ENCODE peak calls at places on chromosomes 5 and 9, in five cellular contexts. One of them, this sample, is unnamed.

GRCh38 chr5:165258188-165258855 is 1752.9 kb downstream of the MAT2B start:
- DNase-seq in Peyer's patch: no peak
- DNase-seq in astrocyte: no peak
- DNase-seq in cardiac fibroblast: no peak
- DNase-seq in coronary artery: no peak
- DNase-seq in this sample: no peak

GRCh38 chr5:32664523-32664922 is 46.6 kb upstream of the NPR3 start:
- DNase-seq in coronary artery: no peak
- DNase-seq in Peyer's patch: no peak
- DNase-seq in astrocyte: no peak
- DNase-seq in cardiac fibroblast: no peak
- DNase-seq in this sample: no peak

GRCh38 chr9:77816641-77817341 is 168.7 kb upstream of the GNA14 start:
- DNase-seq in coronary artery: no peak
- DNase-seq in astrocyte: no peak
- DNase-seq in cardiac fibroblast: peak; percentile 44
- DNase-seq in Peyer's patch: no peak
- DNase-seq in this sample: no peak

GRCh38 chr9:125982798-125983406 is 235.7 kb downstream of the PBX3 start:
- DNase-seq in astrocyte: no peak
- DNase-seq in cardiac fibroblast: no peak
- DNase-seq in coronary artery: peak; percentile 49
- DNase-seq in Peyer's patch: peak; percentile 35
- DNase-seq in this sample: no peak

GRCh38 chr5:177487144-177487543 is 10.3 kb downstream of the PDLIM7 start:
- DNase-seq in astrocyte: no peak
- DNase-seq in cardiac fibroblast: no peak
- DNase-seq in Peyer's patch: no peak
- DNase-seq in coronary artery: no peak
- DNase-seq in this sample: no peak

GRCh38 chr9:79684711-79685575 is 113.2 kb downstream of the TLE4 start:
- DNase-seq in astrocyte: peak; percentile 53
- DNase-seq in coronary artery: no peak
- DNase-seq in cardiac fibroblast: peak; percentile 46
- DNase-seq in Peyer's patch: no peak
- DNase-seq in this sample: peak; percentile 34

GRCh38 chr9:68546596-68547390 is 6.1 kb upstream of the TMEM252 start:
- DNase-seq in Peyer's patch: peak; percentile 53
- DNase-seq in coronary artery: no peak
- DNase-seq in astrocyte: no peak
- DNase-seq in cardiac fibroblast: no peak
- DNase-seq in this sample: no peak

GRCh38 chr9:21856301-21857094 is 54.1 kb downstream of the MTAP start:
- DNase-seq in cardiac fibroblast: peak; percentile 56
- DNase-seq in coronary artery: no peak
- DNase-seq in astrocyte: no peak
- DNase-seq in Peyer's patch: no peak
- DNase-seq in this sample: no peak

GRCh38 chr9:122325124-122325523 is 45.7 kb upstream of the PTGS1 start:
- DNase-seq in Peyer's patch: no peak
- DNase-seq in coronary artery: no peak
- DNase-seq in astrocyte: peak; percentile 42
- DNase-seq in cardiac fibroblast: peak; percentile 20
- DNase-seq in this sample: no peak

GRCh38 chr5:108560581-108560980 is 178.7 kb upstream of the FBXL17 start:
- DNase-seq in cardiac fibroblast: peak; percentile 66
- DNase-seq in astrocyte: peak; percentile 79
- DNase-seq in Peyer's patch: no peak
- DNase-seq in coronary artery: no peak
- DNase-seq in this sample: no peak

GRCh38 chr5:133423618-133424282 is 188.6 kb downstream of the FSTL4 start:
- DNase-seq in coronary artery: no peak
- DNase-seq in Peyer's patch: peak; percentile 82
- DNase-seq in cardiac fibroblast: peak; percentile 51
- DNase-seq in astrocyte: peak; percentile 18
- DNase-seq in this sample: peak; percentile 91

GRCh38 chr5:68443091-68443490 is 227.5 kb downstream of the PIK3R1 start:
- DNase-seq in coronary artery: no peak
- DNase-seq in Peyer's patch: no peak
- DNase-seq in cardiac fibroblast: no peak
- DNase-seq in astrocyte: no peak
- DNase-seq in this sample: no peak

GRCh38 chr5:116892993-116893392 is 318.4 kb upstream of the SEMA6A start:
- DNase-seq in coronary artery: no peak
- DNase-seq in cardiac fibroblast: no peak
- DNase-seq in astrocyte: no peak
- DNase-seq in Peyer's patch: no peak
- DNase-seq in this sample: no peak

GRCh38 chr9:73173526-73174411 is 22.1 kb downstream of the ANXA1 start:
- DNase-seq in Peyer's patch: no peak
- DNase-seq in astrocyte: no peak
- DNase-seq in cardiac fibroblast: no peak
- DNase-seq in coronary artery: no peak
- DNase-seq in this sample: no peak

GRCh38 chr9:113934167-113934566 is 58.1 kb downstream of the ZNF618 start:
- DNase-seq in coronary artery: peak; percentile 36
- DNase-seq in cardiac fibroblast: no peak
- DNase-seq in Peyer's patch: no peak
- DNase-seq in astrocyte: no peak
- DNase-seq in this sample: peak; percentile 31

GRCh38 chr5:139459451-139459934 is 3.0 kb downstream of the ECSCR start:
- DNase-seq in cardiac fibroblast: peak; percentile 34
- DNase-seq in astrocyte: no peak
- DNase-seq in coronary artery: no peak
- DNase-seq in Peyer's patch: no peak
- DNase-seq in this sample: no peak

GRCh38 chr5:10331341-10331796 is 22.1 kb upstream of the MARCHF6 start:
- DNase-seq in astrocyte: peak; percentile 75
- DNase-seq in Peyer's patch: no peak
- DNase-seq in cardiac fibroblast: peak; percentile 63
- DNase-seq in coronary artery: peak; percentile 66
- DNase-seq in this sample: no peak

GRCh38 chr9:84136119-84136868 is 155.7 kb downstream of the RMI1 start:
- DNase-seq in coronary artery: no peak
- DNase-seq in cardiac fibroblast: peak; percentile 69
- DNase-seq in astrocyte: peak; percentile 35
- DNase-seq in Peyer's patch: peak; percentile 55
- DNase-seq in this sample: no peak

GRCh38 chr9:2018764-2019548 is 3.8 kb downstream of the SMARCA2 start:
- DNase-seq in cardiac fibroblast: no peak
- DNase-seq in coronary artery: no peak
- DNase-seq in Peyer's patch: no peak
- DNase-seq in astrocyte: no peak
- DNase-seq in this sample: no peak

GRCh38 chr9:73683862-73684591 is 532.4 kb downstream of the ANXA1 start:
- DNase-seq in Peyer's patch: no peak
- DNase-seq in cardiac fibroblast: peak; percentile 51
- DNase-seq in coronary artery: no peak
- DNase-seq in astrocyte: peak; percentile 57
- DNase-seq in this sample: no peak

GRCh38 chr9:123933401-123933800 is 3.5 kb upstream of the DENND1A start:
- DNase-seq in Peyer's patch: peak; percentile 49
- DNase-seq in astrocyte: peak; percentile 80
- DNase-seq in coronary artery: no peak
- DNase-seq in cardiac fibroblast: peak; percentile 76
- DNase-seq in this sample: no peak

GRCh38 chr9:17191095-17191494 is 56.3 kb downstream of the CNTLN start:
- DNase-seq in Peyer's patch: no peak
- DNase-seq in cardiac fibroblast: peak; percentile 29
- DNase-seq in coronary artery: no peak
- DNase-seq in astrocyte: peak; percentile 16
- DNase-seq in this sample: no peak

GRCh38 chr9:130013326-130013725 is 29.7 kb downstream of the FNBP1 start:
- DNase-seq in Peyer's patch: no peak
- DNase-seq in coronary artery: no peak
- DNase-seq in astrocyte: no peak
- DNase-seq in cardiac fibroblast: no peak
- DNase-seq in this sample: no peak

GRCh38 chr9:30362368-30362767 is 2022.1 kb upstream of the ACO1 start:
- DNase-seq in cardiac fibroblast: no peak
- DNase-seq in coronary artery: no peak
- DNase-seq in astrocyte: no peak
- DNase-seq in Peyer's patch: no peak
- DNase-seq in this sample: no peak

GRCh38 chr9:642014-642413 is 199.5 kb upstream of the DMRT1 start:
- DNase-seq in coronary artery: no peak
- DNase-seq in Peyer's patch: no peak
- DNase-seq in cardiac fibroblast: no peak
- DNase-seq in astrocyte: no peak
- DNase-seq in this sample: no peak

GRCh38 chr5:59637878-59638580 is 255.5 kb downstream of the PDE4D start:
- DNase-seq in cardiac fibroblast: peak; percentile 29
- DNase-seq in Peyer's patch: no peak
- DNase-seq in astrocyte: no peak
- DNase-seq in coronary artery: no peak
- DNase-seq in this sample: no peak

GRCh38 chr9:114551750-114552685 is 35.6 kb upstream of the ATP6V1G1 start:
- DNase-seq in cardiac fibroblast: peak; percentile 99
- DNase-seq in Peyer's patch: peak; percentile 77
- DNase-seq in coronary artery: no peak
- DNase-seq in astrocyte: peak; percentile 99
- DNase-seq in this sample: no peak

GRCh38 chr9:86639899-86640379 is 285.7 kb upstream of the TUT7 start:
- DNase-seq in cardiac fibroblast: no peak
- DNase-seq in coronary artery: no peak
- DNase-seq in astrocyte: no peak
- DNase-seq in Peyer's patch: no peak
- DNase-seq in this sample: no peak

GRCh38 chr5:89277791-89278190 is 394.8 kb upstream of the MEF2C start:
- DNase-seq in astrocyte: peak; percentile 50
- DNase-seq in Peyer's patch: no peak
- DNase-seq in cardiac fibroblast: peak; percentile 56
- DNase-seq in coronary artery: no peak
- DNase-seq in this sample: no peak

GRCh38 chr5:11903614-11904269 is 504 bp downstream of the CTNND2 start:
- DNase-seq in cardiac fibroblast: peak; percentile 1
- DNase-seq in Peyer's patch: no peak
- DNase-seq in astrocyte: peak; percentile 27
- DNase-seq in coronary artery: no peak
- DNase-seq in this sample: no peak
- TF ChIP-seq CTCF in cardiac fibroblast: no peak
- TF ChIP-seq CTCF in Peyer's patch: no peak
- TF ChIP-seq CTCF in astrocyte: no peak
- TF ChIP-seq CTCF in coronary artery: no peak
- TF ChIP-seq CTCF in this sample: no peak

GRCh38 chr5:8340739-8341344 is 471.9 kb downstream of the MTRR start:
- DNase-seq in cardiac fibroblast: peak; percentile 45
- DNase-seq in Peyer's patch: no peak
- DNase-seq in coronary artery: no peak
- DNase-seq in astrocyte: no peak
- DNase-seq in this sample: no peak
- TF ChIP-seq CTCF in cardiac fibroblast: peak; percentile 49
- TF ChIP-seq CTCF in Peyer's patch: no peak
- TF ChIP-seq CTCF in coronary artery: peak; percentile 17
- TF ChIP-seq CTCF in astrocyte: peak; percentile 45
- TF ChIP-seq CTCF in this sample: no peak

DNA sequence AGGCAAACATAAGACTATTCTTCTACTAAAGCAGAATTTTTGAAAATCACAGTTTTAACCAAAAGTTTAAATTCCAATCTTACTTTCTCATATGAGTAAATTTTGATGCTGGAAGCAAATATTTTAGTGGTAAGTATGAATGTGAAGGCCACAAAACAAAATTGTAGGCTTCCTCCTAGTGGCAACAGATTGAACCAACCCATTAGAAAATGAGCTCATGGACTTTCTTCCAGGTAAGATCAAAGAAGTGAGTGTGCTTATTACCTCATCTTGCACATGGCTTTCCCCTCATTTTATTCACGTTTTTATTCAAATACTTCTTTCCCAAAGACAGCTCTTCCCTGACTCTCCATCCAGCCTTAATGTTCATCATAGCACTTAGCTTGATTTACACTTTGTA is 16.5 kb upstream of the RLN2 start:
- DNase-seq in astrocyte: no peak
- DNase-seq in coronary artery: no peak
- DNase-seq in Peyer's patch: no peak
- DNase-seq in cardiac fibroblast: peak; percentile 15
- DNase-seq in this sample: no peak
- TF ChIP-seq CTCF in astrocyte: no peak
- TF ChIP-seq CTCF in coronary artery: no peak
- TF ChIP-seq CTCF in Peyer's patch: no peak
- TF ChIP-seq CTCF in cardiac fibroblast: peak; percentile 9
- TF ChIP-seq CTCF in this sample: no peak

GRCh38 chr9:37480759-37481158 is 5.0 kb upstream of the POLR1E start:
- DNase-seq in coronary artery: no peak
- DNase-seq in Peyer's patch: no peak
- DNase-seq in astrocyte: no peak
- DNase-seq in cardiac fibroblast: no peak
- DNase-seq in this sample: no peak
- TF ChIP-seq CTCF in coronary artery: no peak
- TF ChIP-seq CTCF in Peyer's patch: no peak
- TF ChIP-seq CTCF in astrocyte: no peak
- TF ChIP-seq CTCF in cardiac fibroblast: no peak
- TF ChIP-seq CTCF in this sample: no peak

GRCh38 chr9:108691614-108692013 is 164.2 kb downstream of the ACTL7B start:
- DNase-seq in coronary artery: peak; percentile 56
- DNase-seq in Peyer's patch: peak; percentile 78
- DNase-seq in cardiac fibroblast: no peak
- DNase-seq in astrocyte: no peak
- DNase-seq in this sample: peak; percentile 50
- TF ChIP-seq CTCF in coronary artery: no peak
- TF ChIP-seq CTCF in Peyer's patch: no peak
- TF ChIP-seq CTCF in cardiac fibroblast: no peak
- TF ChIP-seq CTCF in astrocyte: no peak
- TF ChIP-seq CTCF in this sample: no peak

This sample was measured in esophagus muscularis mucosa.